ENCODE peak calls at places on chromosomes 7 and 10, in nine cellular contexts. N is pancreas, Z is GM23248, J is BJ, X is aorta, F is heart left ventricle, G is right atrium auricular region, M is mesendoderm, R is HepG2. L is an unnamed sample. For H3K27me3 and H3K36me3, the result is how much of the 10 kb centered on the place peaks cover.

GRCh38 chr7:78134256-78134655 is 335.7 kb downstream of the PHTF2 start:
- DNase-seq in R (peak), Z (peak), X (no peak), F (no peak), N (no peak), M (peak), J (peak), G (no peak), L (peak)

GRCh38 chr7:131723926-131724325 is 167.5 kb upstream of the PODXL start:
- DNase-seq in R (peak), J (no peak), G (peak), M (peak), X (no peak), Z (peak), F (no peak), N (no peak), L (no peak)

GRCh38 chr10:61887772-61888171 is 13.7 kb upstream of the ARID5B start:
- DNase-seq in Z (no peak), R (no peak), X (no peak), J (no peak), M (no peak), G (no peak), F (no peak), N (no peak), L (no peak)

GRCh38 chr10:122054046-122055025 is 65.4 kb downstream of the TACC2 start:
- DNase-seq in R (peak), F (peak), M (peak), J (no peak), G (no peak), X (peak), N (peak), Z (peak), L (peak)

GRCh38 chr10:47287805-47288204 is 12.2 kb upstream of the GDF10 start:
- DNase-seq in G (peak), X (no peak), M (no peak), R (no peak), Z (no peak), J (no peak), N (no peak), F (no peak), L (no peak)

GRCh38 chr10:114357591-114357990 is 46.7 kb downstream of the AFAP1L2 start:
- DNase-seq in F (no peak), N (no peak), X (no peak), M (no peak), R (no peak), Z (no peak), J (no peak), G (no peak), L (no peak)

GRCh38 chr10:48776528-48776927 is 91.9 kb downstream of the WDFY4 start:
- DNase-seq in J (no peak), X (no peak), M (no peak), G (no peak), N (no peak), Z (no peak), R (no peak), F (no peak), L (peak)

GRCh38 chr10:133123746-133124356 is 36.1 kb downstream of the ADGRA1 start:
- DNase-seq in Z (no peak), G (no peak), X (peak), F (no peak), J (no peak), N (no peak), R (no peak), M (no peak), L (peak)

GRCh38 chr7:40305229-40305628 is 170.4 kb downstream of the SUGCT start:
- DNase-seq in G (no peak), F (no peak), N (no peak), Z (no peak), X (no peak), M (no peak), R (no peak), J (no peak), L (no peak)

GRCh38 chr7:121537031-121537430 is 140.9 kb upstream of the FAM3C start:
- DNase-seq in M (no peak), N (no peak), X (no peak), F (no peak), G (no peak), Z (peak), J (no peak), R (no peak), L (no peak)

GRCh38 chr10:34584164-34584563 is 230.9 kb downstream of the PARD3 start:
- DNase-seq in R (no peak), X (no peak), M (no peak), Z (peak), G (no peak), J (peak), N (no peak), F (no peak), L (no peak)

GRCh38 chr7:43721193-43721806 is 8.0 kb downstream of the COA1 start:
- DNase-seq in N (no peak), F (no peak), R (peak), Z (peak), M (peak), G (no peak), X (no peak), J (no peak), L (no peak)

GRCh38 chr7:121323515-121323914 is 5.3 kb upstream of the WNT16 start:
- DNase-seq in N (no peak), R (no peak), X (no peak), Z (no peak), M (no peak), J (no peak), G (no peak), F (no peak), L (no peak)

GRCh38 chr7:116161733-116162132 is 48.6 kb upstream of the TES start:
- DNase-seq in M (peak), J (no peak), Z (no peak), F (no peak), G (no peak), X (no peak), N (no peak), R (no peak), L (no peak)

GRCh38 chr7:36651404-36651803 is 72.9 kb downstream of the AOAH start:
- DNase-seq in M (no peak), N (no peak), Z (peak), F (no peak), X (no peak), R (no peak), J (peak), G (no peak), L (no peak)

GRCh38 chr10:121437596-121437995 is 160.6 kb downstream of the FGFR2 start:
- DNase-seq in X (no peak), Z (no peak), M (peak), R (no peak), N (no peak), J (no peak), G (peak), F (peak), L (no peak)

GRCh38 chr10:22217842-22218241 is at the start of gene EBLN1:
- DNase-seq in N (no peak), J (no peak), R (no peak), G (no peak), F (no peak), M (no peak), Z (no peak), X (no peak), L (no peak)

GRCh38 chr7:151199196-151199874 is 11.0 kb downstream of the H2BK1 start:
- DNase-seq in M (peak), X (no peak), J (no peak), R (no peak), Z (no peak), N (no peak), F (no peak), G (no peak), L (peak)
- H3K27me3 ChIP-seq in M (under half), X (under half), J (under half), R (half or more), Z (under half), N (under half), F (under half), G (under half), L (under half)

DNA sequence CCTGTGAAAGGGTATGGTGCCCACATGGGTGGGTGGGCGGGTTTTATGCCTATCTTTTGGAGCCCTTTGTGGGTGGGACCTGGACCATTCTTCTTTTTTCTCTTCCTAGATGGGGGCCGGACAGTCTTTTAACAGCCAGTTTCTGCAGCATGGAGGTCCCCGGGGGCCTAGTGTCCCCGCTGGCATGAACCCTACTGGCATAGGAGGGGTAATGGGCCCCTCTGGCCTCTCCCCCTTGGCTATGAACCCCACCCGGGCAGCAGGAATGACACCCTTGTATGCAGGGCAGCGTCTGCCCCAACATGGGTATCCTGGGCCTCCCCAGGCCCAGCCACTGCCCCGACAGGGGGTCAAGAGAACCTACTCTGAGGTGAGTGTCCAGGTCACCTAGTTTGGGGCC is 9.1 kb downstream of the ZMIZ2 start:
- DNase-seq in Z (no peak), M (no peak), N (no peak), X (no peak), G (no peak), J (no peak), F (no peak), R (no peak), L (peak)
- H3K36me3 ChIP-seq in Z (under half), M (under half), N (under half), X (under half), G (under half), J (under half), F (half or more), R (under half), L (under half)

DNA sequence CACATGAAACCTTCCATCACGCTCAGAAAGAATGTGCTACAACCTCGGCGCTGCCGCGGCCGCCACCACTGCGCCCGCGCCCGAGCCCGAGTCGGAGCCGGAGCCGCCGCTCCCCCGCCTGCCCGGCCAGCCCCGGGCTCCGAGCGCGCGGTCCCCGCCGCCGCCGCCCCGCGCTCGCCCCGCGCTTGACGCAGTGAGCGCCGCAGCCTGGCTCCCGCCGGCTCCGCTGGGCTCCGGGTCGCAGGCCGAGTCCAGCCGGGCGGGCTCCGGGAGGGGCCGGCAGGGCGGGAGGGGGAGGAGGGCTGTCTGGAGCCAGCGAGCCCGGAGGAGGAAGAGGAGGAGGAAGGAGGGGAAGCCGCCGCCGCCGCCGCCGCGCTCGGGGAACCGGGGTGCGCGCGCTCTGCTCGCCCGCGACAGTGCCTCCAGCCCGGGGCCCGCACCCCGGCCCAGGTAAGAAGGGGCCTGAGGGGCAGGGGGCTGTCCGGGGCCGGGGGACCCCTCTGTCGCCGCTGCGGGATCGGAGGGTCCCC is 4.3 kb upstream of the ELFN1 start:
- DNase-seq in X (peak), N (no peak), J (no peak), F (peak), R (no peak), Z (peak), G (no peak), M (no peak), L (peak)
- H3K4me3 ChIP-seq in X (peak), N (peak), J (peak), F (peak), R (peak), Z (peak), G (peak), M (no peak), L (peak)

GRCh38 chr10:118734477-118734876 is 20.3 kb downstream of the CACUL1 start:
- DNase-seq in R (no peak), J (no peak), F (no peak), M (no peak), X (no peak), G (no peak), Z (no peak), N (no peak), L (no peak)
- H3K27me3 ChIP-seq in R (under half), J (under half), F (under half), M (under half), X (under half), G (under half), Z (under half), N (under half), L (under half)

DNA sequence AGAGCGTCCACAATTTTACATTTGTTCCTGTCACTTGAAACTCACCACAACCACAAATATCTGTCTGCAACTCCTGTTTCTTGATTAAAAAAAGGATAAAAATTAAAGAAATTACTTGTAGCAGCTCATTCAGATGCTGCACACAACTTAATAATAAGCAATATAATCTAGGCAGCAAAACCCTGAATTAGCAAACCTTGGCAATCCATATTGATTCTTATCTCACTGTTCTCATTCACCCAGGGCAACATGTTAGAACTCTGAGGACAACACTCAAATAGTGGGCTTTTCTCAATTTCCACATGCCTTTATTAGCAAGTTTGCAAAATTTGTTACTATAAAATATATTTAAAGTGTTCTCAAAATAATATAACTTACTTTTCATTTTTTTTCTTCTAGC is 38.9 kb downstream of the BAZ1B start:
- DNase-seq in J (no peak), Z (no peak), G (no peak), N (no peak), X (no peak), R (no peak), M (no peak), F (no peak), L (no peak)
- H3K36me3 ChIP-seq in J (under half), Z (under half), G (half or more), N (under half), X (under half), R (half or more), M (under half), F (under half), L (under half)

GRCh38 chr10:44976352-44977198 is 2.0 kb downstream of the DEPP1 start:
- DNase-seq in M (no peak), G (no peak), J (no peak), F (no peak), X (peak), R (no peak), Z (no peak), N (peak), L (no peak)
- H3K4me3 ChIP-seq in M (no peak), G (peak), J (no peak), F (peak), X (peak), R (peak), Z (no peak), N (peak), L (no peak)

DNA sequence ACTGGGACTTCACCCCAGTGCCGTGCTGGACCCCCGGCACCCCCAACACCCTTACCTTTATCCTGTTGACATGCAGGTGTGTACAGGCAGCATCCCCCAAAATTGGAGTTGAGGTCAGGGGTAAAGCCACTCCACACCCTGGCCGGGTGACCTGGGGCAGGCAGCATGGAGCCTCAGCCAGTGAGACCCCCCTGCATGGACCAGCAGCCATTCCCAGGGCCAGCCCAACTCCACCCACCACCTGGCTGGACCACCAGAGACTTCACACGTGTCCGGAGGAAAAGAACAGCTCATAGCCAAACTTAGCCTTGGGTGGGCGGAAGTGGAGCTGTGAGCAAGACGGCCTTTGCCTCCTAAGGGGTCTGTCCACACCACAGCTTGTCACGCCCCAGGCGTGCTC is 413.0 kb upstream of the FOXK1 start:
- DNase-seq in Z (no peak), G (no peak), X (no peak), F (no peak), R (no peak), M (no peak), N (no peak), J (no peak), L (no peak)
- H3K27me3 ChIP-seq in Z (under half), G (under half), X (under half), F (under half), R (under half), M (under half), N (under half), J (under half), L (under half)

GRCh38 chr10:13668126-13668525 is 81.4 kb downstream of the PRPF18 start:
- DNase-seq in Z (no peak), J (no peak), X (no peak), R (no peak), M (no peak), G (no peak), N (no peak), F (no peak), L (no peak)

GRCh38 chr10:13671874-13672273 is 85.1 kb downstream of the PRPF18 start:
- DNase-seq in Z (no peak), G (no peak), R (no peak), M (no peak), J (no peak), X (no peak), N (no peak), F (no peak), L (no peak)

GRCh38 chr10:13669182-13669860 is 82.6 kb downstream of the PRPF18 start:
- DNase-seq in G (no peak), M (peak), J (no peak), N (no peak), Z (no peak), X (no peak), R (no peak), F (no peak), L (no peak)

GRCh38 chr10:13672505-13672904 is 85.7 kb downstream of the PRPF18 start:
- DNase-seq in J (no peak), G (no peak), M (peak), X (no peak), R (no peak), F (no peak), N (no peak), Z (no peak), L (peak)

GRCh38 chr10:13670311-13670710 is 83.5 kb downstream of the PRPF18 start:
- DNase-seq in M (no peak), X (no peak), Z (no peak), J (no peak), N (no peak), F (peak), G (no peak), R (no peak), L (no peak)
- H3K36me3 ChIP-seq in M (under half), X (under half), Z (under half), J (under half), N (half or more), F (half or more), G (half or more), R (under half), L (under half)

L was measured in H7.